ENCODE peak calls at places on chromosomes 12 and 14, in four cellular contexts. C is DND-41, B is mesendoderm, K is astrocyte. Y is an unnamed sample.

GRCh38 chr12:131895640-131896079 is 1.2 kb downstream of the ULK1 start:
- DNase-seq in K (no peak), B (no peak), C (peak; percentile 55), Y (peak; percentile 11)

GRCh38 chr14:99908653-99909250 is 115.5 kb downstream of the EML1 start:
- DNase-seq in B (no peak), K (no peak), C (no peak), Y (no peak)

GRCh38 chr14:92635896-92636295 is 112.5 kb downstream of the LGMN start:
- DNase-seq in K (no peak), C (no peak), B (no peak), Y (peak; percentile 33)

GRCh38 chr12:116130431-116130830 is 147.1 kb downstream of the MED13L start:
- DNase-seq in K (peak; percentile 78), C (no peak), B (peak; percentile 87), Y (no peak)

GRCh38 chr14:81946808-81947798 is 413.4 kb upstream of the SEL1L start:
- DNase-seq in C (no peak), K (peak; percentile 0), B (peak; percentile 68), Y (peak; percentile 47)

GRCh38 chr12:113080692-113081091 is 24.2 kb downstream of the DTX1 start:
- DNase-seq in C (no peak), K (no peak), B (no peak), Y (no peak)

GRCh38 chr12:48826209-48826855 is 8.0 kb downstream of the CACNB3 start:
- DNase-seq in K (no peak), C (no peak), B (no peak), Y (no peak)

GRCh38 chr14:92925446-92925845 is 2.5 kb downstream of the CHGA start:
- DNase-seq in C (no peak), B (peak; percentile 23), K (no peak), Y (no peak)

GRCh38 chr14:85468815-85469214 is 61.1 kb upstream of the FLRT2 start:
- DNase-seq in C (no peak), B (no peak), K (no peak), Y (no peak)

GRCh38 chr14:22482782-22483553 is 106.1 kb downstream of the DAD1 start:
- DNase-seq in K (no peak), C (no peak), B (no peak), Y (no peak)

GRCh38 chr14:100574642-100575031 is 12.6 kb downstream of the BEGAIN start:
- DNase-seq in C (no peak), K (no peak), B (no peak), Y (peak; percentile 51)

GRCh38 chr12:121628037-121628436 is 1.7 kb downstream of the ORAI1 start:
- DNase-seq in B (peak; percentile 50), K (no peak), C (no peak), Y (no peak)

GRCh38 chr12:101931498-101932326 is 54.3 kb downstream of the DRAM1 start:
- DNase-seq in K (no peak), C (no peak), B (no peak), Y (no peak)

GRCh38 chr14:67187210-67187609 is 2.0 kb upstream of the GARIN2 start:
- DNase-seq in B (peak; percentile 85), K (peak; percentile 91), C (no peak), Y (no peak)

GRCh38 chr14:21267886-21268611 is 1.2 kb downstream of the HNRNPC start:
- DNase-seq in C (no peak), B (no peak), K (peak; percentile 27), Y (no peak)

GRCh38 chr14:21096889-21097615 is 1.4 kb downstream of the ZNF219 start:
- DNase-seq in K (no peak), B (peak; percentile 22), C (no peak), Y (no peak)

GRCh38 chr12:3313655-3314305 is 177.2 kb upstream of the PRMT8 start:
- DNase-seq in C (peak; percentile 31), K (no peak), B (peak; percentile 61), Y (peak; percentile 74)

GRCh38 chr12:24554612-24555300 is 394.1 kb downstream of the BCAT1 start:
- DNase-seq in B (peak; percentile 60), K (no peak), C (no peak), Y (no peak)

GRCh38 chr14:32472512-32473472 is 143.7 kb downstream of the AKAP6 start:
- DNase-seq in C (no peak), K (peak; percentile 74), B (peak; percentile 61), Y (peak; percentile 7)
- H3K4me3 ChIP-seq in C (no peak overlapping the region), K (no peak overlapping the region), B (no peak overlapping the region), Y (no peak overlapping the region)

DNA sequence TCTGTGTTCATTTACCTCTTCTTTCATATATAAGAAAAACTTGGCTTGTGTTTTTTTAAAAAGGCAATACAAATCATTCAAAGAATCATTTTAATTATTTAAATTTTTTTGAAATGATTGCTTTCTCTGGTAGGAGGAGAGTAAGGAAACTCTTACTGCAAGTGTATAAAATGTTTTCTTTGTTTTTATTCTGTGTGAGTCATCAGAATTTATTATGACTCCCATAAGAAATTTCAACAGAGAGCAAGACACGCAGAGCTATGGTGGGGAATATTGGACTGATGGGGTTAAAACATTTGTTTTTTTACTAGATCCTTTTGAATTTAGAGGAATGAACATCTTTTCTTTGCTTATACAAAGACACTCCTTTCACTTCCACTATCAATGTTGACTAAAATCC is 119.1 kb upstream of the ATXN7L3B start:
- DNase-seq in B (no peak), K (no peak), C (no peak), Y (no peak)
- H3K4me1 ChIP-seq in B (no peaks in the 10 kb centered on the region), K (no peaks in the 10 kb centered on the region), C (no peaks in the 10 kb centered on the region), Y (no peaks in the 10 kb centered on the region)

GRCh38 chr14:104867371-104868059 is 2.4 kb downstream of the CEP170B start:
- DNase-seq in K (no peak), B (no peak), C (no peak), Y (no peak)
- H3K9ac ChIP-seq in K (no peak overlapping the region), B (no peak overlapping the region), C (no peak overlapping the region), Y (no peak overlapping the region)

GRCh38 chr12:29782821-29783772 is 645 bp downstream of the TMTC1 start:
- DNase-seq in C (no peak), B (peak; percentile 67), K (peak; percentile 26), Y (peak; percentile 77)

GRCh38 chr12:29781705-29782266 is 2.0 kb downstream of the TMTC1 start:
- DNase-seq in K (no peak), B (no peak), C (no peak), Y (no peak)

GRCh38 chr12:29782285-29782820 is 1.4 kb downstream of the TMTC1 start:
- DNase-seq in K (peak; percentile 77), B (peak; percentile 51), C (no peak), Y (peak; percentile 48)

GRCh38 chr12:29781176-29781575 is 2.6 kb downstream of the TMTC1 start:
- DNase-seq in K (no peak), C (no peak), B (no peak), Y (no peak)

GRCh38 chr12:29783773-29784666 is at the start of gene TMTC1:
- DNase-seq in K (peak; percentile 51), C (no peak), B (peak; percentile 70), Y (peak; percentile 92)
- H3K4me3 ChIP-seq in K (peak within 1 kb of the TSS; percentile 54), C (no peak within 1 kb of the TSS), B (peak within 1 kb of the TSS; percentile 79), Y (peak within 1 kb of the TSS; percentile 82)

DNA sequence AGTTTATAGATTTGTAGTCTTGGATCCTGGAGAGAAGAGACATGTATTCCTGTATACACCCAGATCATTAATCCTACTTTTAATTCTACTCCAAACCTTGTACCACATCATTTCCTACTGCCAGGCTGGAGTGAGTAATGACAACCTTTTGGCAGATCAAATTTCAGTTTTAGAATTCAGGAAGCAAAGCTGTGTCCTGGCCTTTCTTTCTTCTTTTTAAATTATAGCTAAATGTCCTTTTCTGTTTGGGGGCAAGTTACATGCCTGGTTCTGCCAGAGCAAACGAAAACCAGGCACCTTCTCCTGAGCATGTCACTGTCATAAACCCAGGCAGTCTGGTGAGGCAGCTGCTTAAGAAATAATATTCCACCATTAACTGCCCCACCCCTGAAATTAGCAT is 33.0 kb downstream of the SAMD4A start:
- DNase-seq in K (peak; percentile 37), C (no peak), B (no peak), Y (no peak)
- H3K4me1 ChIP-seq in K (peaks cover 8% of the 10 kb centered on the region), C (no peaks in the 10 kb centered on the region), B (no peaks in the 10 kb centered on the region), Y (no peaks in the 10 kb centered on the region)

GRCh38 chr14:79378020-79378419 is 833.3 kb downstream of the DIO2 start:
- DNase-seq in K (no peak), C (no peak), B (no peak), Y (no peak)

GRCh38 chr14:79383031-79383430 is 828.3 kb downstream of the DIO2 start:
- DNase-seq in B (no peak), C (no peak), K (no peak), Y (no peak)

GRCh38 chr14:79376557-79376956 is 834.7 kb downstream of the DIO2 start:
- DNase-seq in B (no peak), C (no peak), K (no peak), Y (no peak)

GRCh38 chr14:79375336-79375735 is 836.0 kb downstream of the DIO2 start:
- DNase-seq in K (no peak), B (no peak), C (no peak), Y (no peak)

GRCh38 chr14:79379266-79379665 is 832.0 kb downstream of the DIO2 start:
- DNase-seq in K (no peak), B (no peak), C (no peak), Y (no peak)
- H3K9ac ChIP-seq in K (no peak overlapping the region), B (no peak overlapping the region), C (no peak overlapping the region), Y (no peak overlapping the region)

GRCh38 chr12:38904932-38905479 is 385 bp downstream of the CPNE8 start:
- DNase-seq in B (peak; percentile 96), K (peak; percentile 72), C (no peak), Y (peak; percentile 74)

GRCh38 chr12:38903596-38903995 is 1.8 kb downstream of the CPNE8 start:
- DNase-seq in C (no peak), K (no peak), B (peak; percentile 37), Y (no peak)

GRCh38 chr12:38905480-38906351 is at the start of gene CPNE8:
- DNase-seq in B (peak; percentile 77), C (no peak), K (peak; percentile 68), Y (peak; percentile 75)

GRCh38 chr12:38907171-38907923 is 2.0 kb upstream of the CPNE8 start:
- DNase-seq in K (no peak), B (no peak), C (no peak), Y (no peak)

GRCh38 chr12:38906482-38907170 is 1.2 kb upstream of the CPNE8 start:
- DNase-seq in B (peak; percentile 94), C (no peak), K (peak; percentile 80), Y (peak; percentile 96)
- H3K4me3 ChIP-seq in B (peak overlapping the region; percentile 72), C (no peak overlapping the region), K (peak overlapping the region; percentile 73), Y (peak overlapping the region; percentile 66)

GRCh38 chr12:108518101-108518715 is 3.1 kb downstream of the FICD start:
- DNase-seq in B (no peak), C (no peak), K (no peak), Y (no peak)

GRCh38 chr12:108516511-108517275 is 1.6 kb downstream of the FICD start:
- DNase-seq in C (no peak), K (no peak), B (peak; percentile 32), Y (no peak)

GRCh38 chr12:108518716-108519496 is 3.8 kb downstream of the FICD start:
- DNase-seq in C (no peak), K (no peak), B (no peak), Y (no peak)

GRCh38 chr12:108515916-108516315 is 839 bp downstream of the FICD start:
- DNase-seq in B (peak; percentile 8), C (peak; percentile 20), K (no peak), Y (no peak)

GRCh38 chr12:108517288-108518100 is 2.4 kb downstream of the FICD start:
- DNase-seq in B (peak; percentile 39), C (no peak), K (no peak), Y (no peak)
- H3K4me1 ChIP-seq in B (no peaks in the 10 kb centered on the region), C (peaks cover 30% of the 10 kb centered on the region), K (peaks cover 7% of the 10 kb centered on the region), Y (peaks cover 8% of the 10 kb centered on the region)

Y was measured in neural progenitor cell.